ENCODE peak calls at places on chromosomes 13 and 19, in four cellular contexts. H is RPMI7951; B is stimulated activated CD4-positive, alpha-beta T cell treated with anti-CD3 and anti-CD28 coated beads, Interleukin-4, amount 100 ng/mL, for 48 hours; U is effector CD4-positive, alpha-beta T cell. O is an unnamed sample.

GRCh38 chr19:48994035-48994386 is 324 bp downstream of the RUVBL2 start:
- DNase-seq in U (no peak), H (no peak), B (no peak), O (no peak)

GRCh38 chr13:112113851-112114250 is 46.9 kb downstream of the SOX1 start:
- DNase-seq in U (no peak), B (no peak), H (no peak), O (no peak)

GRCh38 chr13:28031220-28031903 is 42.9 kb upstream of the URAD start:
- DNase-seq in H (no peak), U (no peak), B (no peak), O (no peak)

GRCh38 chr13:30798776-30799625 is 63.7 kb downstream of the ALOX5AP start:
- DNase-seq in U (no peak), B (no peak), H (no peak), O (no peak)

GRCh38 chr13:48578516-48579166 is 45.8 kb upstream of the RCBTB2 start:
- DNase-seq in H (no peak), U (no peak), B (no peak), O (no peak)

GRCh38 chr13:36919206-36919832 is 719 bp downstream of the SMAD9 start:
- DNase-seq in H (no peak), U (no peak), B (no peak), O (peak; percentile 20)

GRCh38 chr13:23384111-23384510 is 49.4 kb downstream of the SACS start:
- DNase-seq in U (no peak), B (no peak), H (peak; percentile 74), O (no peak)

GRCh38 chr13:112144616-112145220 is 77.8 kb downstream of the SOX1 start:
- DNase-seq in B (no peak), H (no peak), U (no peak), O (no peak)

GRCh38 chr19:56973713-56974553 is 133.4 kb upstream of the PEG3 start:
- DNase-seq in B (no peak), H (no peak), U (no peak), O (no peak)

GRCh38 chr13:32468502-32469147 is 40.7 kb upstream of the N4BP2L1 start:
- DNase-seq in U (no peak), B (no peak), H (peak; percentile 2), O (no peak)

GRCh38 chr13:97307882-97308624 is 85.9 kb downstream of the MBNL2 start:
- DNase-seq in B (no peak), H (peak; percentile 85), U (no peak), O (peak; percentile 94)

GRCh38 chr19:14030997-14031718 is 404 bp upstream of the IL27RA start:
- DNase-seq in H (no peak), U (no peak), B (no peak), O (no peak)

GRCh38 chr13:51645154-51645650 is 60.9 kb downstream of the WDFY2 start:
- DNase-seq in B (no peak), U (peak; percentile 21), H (peak; percentile 74), O (no peak)

GRCh38 chr13:32594339-32594738 is 8.1 kb downstream of the PDS5B start:
- DNase-seq in B (no peak), H (peak; percentile 31), U (no peak), O (no peak)

GRCh38 chr19:52735734-52736133 is 890 bp upstream of the ZNF611 start:
- DNase-seq in U (no peak), H (peak; percentile 88), B (no peak), O (no peak)

GRCh38 chr13:36244990-36245389 is 30.6 kb upstream of the SOHLH2 start:
- DNase-seq in B (no peak), H (no peak), U (no peak), O (no peak)

GRCh38 chr13:50386527-50387123 is 371.4 kb downstream of the KCNRG start:
- DNase-seq in H (no peak), U (no peak), B (no peak), O (no peak)